ENCODE peak calls at places on chromosomes 3 and 15, in five cellular contexts. O, B, I, G and T are unnamed samples.

GRCh38 chr3:13528217-13528801 is 20.6 kb upstream of the FBLN2 start:
- DNase-seq in O (peak; percentile 83), B (peak; percentile 46), I (peak; percentile 70), G (peak; percentile 60), T (no peak)

GRCh38 chr3:4988815-4989648 is 9.8 kb downstream of the BHLHE40 start:
- DNase-seq in O (no peak), B (no peak), I (peak; percentile 32), G (no peak), T (no peak)

GRCh38 chr15:89199734-89200133 is 21.6 kb downstream of the RLBP1 start:
- DNase-seq in O (peak; percentile 70), B (no peak), I (no peak), G (peak; percentile 22), T (no peak)

GRCh38 chr15:45203182-45203581 is 15.4 kb upstream of the SHF start:
- DNase-seq in O (no peak), B (no peak), I (peak; percentile 63), G (no peak), T (no peak)

GRCh38 chr3:108183178-108183577 is 39.0 kb downstream of the IFT57 start:
- DNase-seq in O (no peak), B (no peak), I (no peak), G (no peak), T (no peak)

GRCh38 chr3:184954251-184954650 is 142.3 kb downstream of the VPS8 start:
- DNase-seq in O (no peak), B (no peak), I (peak; percentile 10), G (no peak), T (no peak)

GRCh38 chr3:192848371-192849233 is 69.1 kb downstream of the MB21D2 start:
- DNase-seq in O (no peak), B (no peak), I (no peak), G (no peak), T (no peak)

GRCh38 chr15:22253676-22254408 is 173.5 kb downstream of the OR4M2 start:
- DNase-seq in O (no peak), B (no peak), I (no peak), G (no peak), T (no peak)

GRCh38 chr3:174891524-174892203 is 32.5 kb downstream of the NAALADL2 start:
- DNase-seq in O (peak; percentile 29), B (no peak), I (peak; percentile 27), G (no peak), T (peak; percentile 58)

GRCh38 chr3:27544372-27544865 is 60.2 kb upstream of the SLC4A7 start:
- DNase-seq in O (no peak), B (no peak), I (peak; percentile 79), G (no peak), T (no peak)

GRCh38 chr3:42273351-42273750 is 7.4 kb upstream of the CCK start:
- DNase-seq in O (no peak), B (no peak), I (no peak), G (no peak), T (no peak)

GRCh38 chr3:187985636-187986035 is 168.3 kb upstream of the LPP start:
- DNase-seq in O (no peak), B (no peak), I (no peak), G (no peak), T (no peak)

GRCh38 chr3:78165876-78166275 is 1126.0 kb downstream of the ROBO2 start:
- DNase-seq in O (no peak), B (no peak), I (no peak), G (no peak), T (no peak)

GRCh38 chr15:101126618-101127502 is 125.0 kb downstream of the CHSY1 start:
- DNase-seq in O (peak; percentile 53), B (no peak), I (peak; percentile 53), G (no peak), T (no peak)

GRCh38 chr3:187264051-187264450 is 27.5 kb downstream of the MASP1 start:
- DNase-seq in O (no peak), B (no peak), I (peak; percentile 65), G (no peak), T (no peak)

GRCh38 chr3:149536429-149536828 is 61.9 kb downstream of the TM4SF4 start:
- DNase-seq in O (peak; percentile 81), B (peak; percentile 63), I (peak; percentile 72), G (peak; percentile 18), T (peak; percentile 61)

GRCh38 chr3:192802957-192803899 is 75.9 kb upstream of the FGF12 start:
- DNase-seq in O (peak; percentile 66), B (peak; percentile 29), I (peak; percentile 77), G (no peak), T (no peak)

GRCh38 chr3:52299815-52300611 is 12.4 kb downstream of the GLYCTK start:
- DNase-seq in O (peak; percentile 62), B (no peak), I (peak; percentile 47), G (no peak), T (peak; percentile 40)

GRCh38 chr3:43770426-43771103 is 79.8 kb downstream of the ABHD5 start:
- DNase-seq in O (no peak), B (no peak), I (peak; percentile 41), G (no peak), T (peak; percentile 78)

GRCh38 chr15:62979252-62979651 is 63.3 kb upstream of the TPM1 start:
- DNase-seq in O (no peak), B (no peak), I (no peak), G (no peak), T (no peak)

GRCh38 chr15:61299060-61299763 is 70.1 kb upstream of the RORA start:
- DNase-seq in O (no peak), B (no peak), I (no peak), G (no peak), T (peak; percentile 70)

GRCh38 chr15:86915811-86916331 is 836.2 kb downstream of the AGBL1 start:
- DNase-seq in O (peak; percentile 72), B (peak; percentile 56), I (peak; percentile 69), G (peak; percentile 57), T (no peak)

GRCh38 chr3:195462308-195462610 is 19.4 kb upstream of the ACAP2 start:
- DNase-seq in O (no peak), B (no peak), I (no peak), G (no peak), T (no peak)

GRCh38 chr15:92921215-92922131 is 21.3 kb downstream of the CHD2 start:
- DNase-seq in O (no peak), B (no peak), I (no peak), G (no peak), T (no peak)

GRCh38 chr3:105626739-105627138 is 242.1 kb downstream of the CBLB start:
- DNase-seq in O (no peak), B (no peak), I (no peak), G (no peak), T (no peak)

GRCh38 chr3:150077107-150077506 is 106.4 kb upstream of the PFN2 start:
- DNase-seq in O (no peak), B (no peak), I (no peak), G (no peak), T (no peak)

GRCh38 chr3:196214783-196215441 is 1.4 kb upstream of the SLC51A start:
- DNase-seq in O (no peak), B (no peak), I (no peak), G (no peak), T (no peak)

GRCh38 chr3:159263750-159264561 is 462.1 kb downstream of the MFSD1 start:
- DNase-seq in O (peak; percentile 61), B (peak; percentile 24), I (peak; percentile 66), G (peak; percentile 20), T (no peak)

GRCh38 chr3:119731545-119732343 is 28.9 kb downstream of the CFAP91 start:
- DNase-seq in O (peak; percentile 65), B (peak; percentile 9), I (no peak), G (no peak), T (no peak)

GRCh38 chr15:101807345-101807945 is 4.1 kb downstream of the OR4F6 start:
- DNase-seq in O (no peak), B (no peak), I (no peak), G (no peak), T (no peak)

GRCh38 chr3:16461463-16462245 is 51.8 kb downstream of the RFTN1 start:
- DNase-seq in O (no peak), B (no peak), I (no peak), G (no peak), T (no peak)

GRCh38 chr15:95663156-95663831 is 667.2 kb upstream of the NR2F2 start:
- DNase-seq in O (no peak), B (no peak), I (peak; percentile 18), G (no peak), T (no peak)

GRCh38 chr3:171049831-171050444 is 23.4 kb upstream of the SLC2A2 start:
- DNase-seq in O (peak; percentile 79), B (peak; percentile 48), I (peak; percentile 83), G (peak; percentile 37), T (peak; percentile 50)

GRCh38 chr3:184815046-184815930 is 3.3 kb downstream of the VPS8 start:
- DNase-seq in O (no peak), B (no peak), I (peak; percentile 76), G (no peak), T (no peak)

GRCh38 chr15:73686781-73687256 is 2.6 kb downstream of the CD276 start:
- DNase-seq in O (no peak), B (no peak), I (peak; percentile 88), G (no peak), T (no peak)

GRCh38 chr15:51620647-51621046 is 1.9 kb downstream of the DMXL2 start:
- DNase-seq in O (no peak), B (no peak), I (no peak), G (no peak), T (no peak)
- H3K4me3 ChIP-seq in O (peak overlapping the region; percentile 96), B (no peak overlapping the region), I (peak overlapping the region; percentile 66), G (no peak overlapping the region), T (no peak overlapping the region)

GRCh38 chr15:78050441-78050809 is 27.1 kb downstream of the TBC1D2B start:
- DNase-seq in O (peak; percentile 26), B (no peak), I (no peak), G (no peak), T (no peak)
- H3K4me1 ChIP-seq in O (peaks cover 14% of the 10 kb centered on the region), B (peaks cover 14% of the 10 kb centered on the region), I (no peaks in the 10 kb centered on the region), G (peaks cover 2% of the 10 kb centered on the region), T (peaks cover 23% of the 10 kb centered on the region)

DNA sequence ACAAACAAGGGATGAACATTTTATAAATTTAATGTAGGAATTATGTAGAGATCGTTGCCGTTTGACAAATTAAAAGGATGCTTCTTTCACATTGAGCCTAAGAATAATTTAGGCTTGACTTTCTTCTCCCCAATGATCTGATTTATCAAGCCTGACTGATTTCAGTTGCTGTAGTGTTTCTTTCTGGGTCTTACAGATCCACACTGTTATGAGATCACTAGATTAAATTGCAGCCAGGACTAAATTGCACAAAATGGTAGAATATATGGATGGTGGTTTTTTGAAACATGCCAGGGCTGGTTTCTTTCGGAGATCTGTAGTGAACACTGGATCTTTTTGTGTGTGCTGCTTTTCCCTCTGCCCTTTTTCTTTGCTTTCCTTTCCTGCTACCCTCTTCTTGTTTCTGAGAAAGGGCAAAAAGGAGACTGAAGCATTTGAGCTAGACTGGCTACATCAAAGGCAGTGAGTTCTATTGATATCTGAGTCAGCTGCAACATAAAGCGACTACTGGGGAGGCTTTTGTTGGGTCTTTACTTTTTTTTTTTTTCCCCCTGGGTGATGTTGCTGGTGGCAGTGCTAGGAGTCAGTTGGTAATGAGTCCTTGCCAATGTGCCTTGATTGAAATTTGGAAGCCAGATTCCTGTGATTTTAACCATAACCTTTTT is 83.0 kb downstream of the AKAP13 start:
- DNase-seq in O (peak; percentile 65), B (peak; percentile 44), I (no peak), G (no peak), T (no peak)
- H3K27ac ChIP-seq in O (peak overlapping the region; percentile 84), B (peak overlapping the region; percentile 82), I (peak overlapping the region; percentile 75), G (no peak overlapping the region), T (peak overlapping the region; percentile 23)

DNA sequence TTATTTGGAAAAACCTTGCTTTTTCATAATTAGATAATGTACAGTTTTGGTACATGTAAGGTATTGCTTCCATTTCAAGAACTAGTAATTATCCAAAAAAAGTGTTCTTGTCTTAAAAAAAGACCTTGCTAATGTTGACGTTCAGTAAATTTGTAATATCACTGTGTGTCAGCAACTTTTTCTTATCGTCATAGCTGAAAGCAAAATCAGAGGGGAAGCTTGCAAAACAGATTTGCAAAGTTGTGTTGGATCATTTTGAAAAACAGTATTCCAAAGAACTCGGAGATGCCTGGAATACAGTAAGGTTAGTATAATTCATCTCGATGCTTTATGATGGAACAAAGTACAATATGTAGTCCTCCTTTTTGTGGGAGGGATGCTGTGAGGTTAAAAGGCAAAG is 1.4 kb downstream of the NSUN3 start:
- DNase-seq in O (no peak), B (no peak), I (no peak), G (no peak), T (no peak)
- H3K4me3 ChIP-seq in O (peak overlapping the region; percentile 74), B (no peak overlapping the region), I (no peak overlapping the region), G (no peak overlapping the region), T (no peak overlapping the region)